ENCODE peak calls at places on chromosomes 12 and 14, in four cellular contexts. One of them, this sample, is unnamed.

GRCh38 chr14:100903672-100904185 is at the start of gene RTL1:
- DNase-seq in B cell: peak; percentile 8
- DNase-seq in lower leg skin: no peak
- DNase-seq in WTC11: no peak
- DNase-seq in this sample: no peak

GRCh38 chr14:52781629-52782028 is 9.8 kb downstream of the GNPNAT1 start:
- DNase-seq in B cell: no peak
- DNase-seq in lower leg skin: no peak
- DNase-seq in WTC11: no peak
- DNase-seq in this sample: no peak

GRCh38 chr14:100304825-100305445 is 1.3 kb downstream of the SLC25A29 start:
- DNase-seq in B cell: peak; percentile 45
- DNase-seq in lower leg skin: peak; percentile 53
- DNase-seq in WTC11: peak; percentile 74
- DNase-seq in this sample: no peak

GRCh38 chr12:7345232-7345631 is 41.4 kb downstream of the ACSM4 start:
- DNase-seq in B cell: no peak
- DNase-seq in lower leg skin: no peak
- DNase-seq in WTC11: no peak
- DNase-seq in this sample: no peak

GRCh38 chr14:81385824-81386223 is 14.3 kb downstream of the STON2 start:
- DNase-seq in B cell: no peak
- DNase-seq in lower leg skin: no peak
- DNase-seq in WTC11: no peak
- DNase-seq in this sample: no peak

GRCh38 chr14:102779574-102780315 is 2.5 kb downstream of the TRAF3 start:
- DNase-seq in B cell: no peak
- DNase-seq in lower leg skin: no peak
- DNase-seq in WTC11: no peak
- DNase-seq in this sample: no peak

GRCh38 chr12:53213348-53213747 is 6.3 kb upstream of the ITGB7 start:
- DNase-seq in B cell: peak; percentile 86
- DNase-seq in lower leg skin: no peak
- DNase-seq in WTC11: peak; percentile 93
- DNase-seq in this sample: peak; percentile 88

GRCh38 chr14:103537175-103537990 is 8.4 kb downstream of the TRMT61A start:
- DNase-seq in B cell: no peak
- DNase-seq in lower leg skin: no peak
- DNase-seq in WTC11: no peak
- DNase-seq in this sample: no peak

GRCh38 chr14:24115451-24116110 is 832 bp upstream of the NRL start:
- DNase-seq in B cell: no peak
- DNase-seq in lower leg skin: no peak
- DNase-seq in WTC11: no peak
- DNase-seq in this sample: no peak

GRCh38 chr12:4910502-4911315 is 1.0 kb downstream of the KCNA1 start:
- DNase-seq in B cell: peak; percentile 66
- DNase-seq in lower leg skin: no peak
- DNase-seq in WTC11: peak; percentile 21
- DNase-seq in this sample: no peak

GRCh38 chr12:4911316-4911994 is 1.8 kb downstream of the KCNA1 start:
- DNase-seq in B cell: no peak
- DNase-seq in lower leg skin: no peak
- DNase-seq in WTC11: peak; percentile 10
- DNase-seq in this sample: no peak

GRCh38 chr12:4909397-4909733 is 340 bp upstream of the KCNA1 start:
- DNase-seq in B cell: peak; percentile 25
- DNase-seq in lower leg skin: no peak
- DNase-seq in WTC11: peak; percentile 30
- DNase-seq in this sample: peak; percentile 70

GRCh38 chr12:4909734-4910501 is at the start of gene KCNA1:
- DNase-seq in B cell: peak; percentile 58
- DNase-seq in lower leg skin: no peak
- DNase-seq in WTC11: peak; percentile 42
- DNase-seq in this sample: peak; percentile 68

GRCh38 chr12:4908694-4909396 is 860 bp upstream of the KCNA1 start:
- DNase-seq in B cell: no peak
- DNase-seq in lower leg skin: no peak
- DNase-seq in WTC11: peak; percentile 85
- DNase-seq in this sample: peak; percentile 78
- TF ChIP-seq CTCF in B cell: no peak
- TF ChIP-seq CTCF in lower leg skin: no peak
- TF ChIP-seq CTCF in WTC11: no peak
- TF ChIP-seq CTCF in this sample: peak; percentile 68

DNA sequence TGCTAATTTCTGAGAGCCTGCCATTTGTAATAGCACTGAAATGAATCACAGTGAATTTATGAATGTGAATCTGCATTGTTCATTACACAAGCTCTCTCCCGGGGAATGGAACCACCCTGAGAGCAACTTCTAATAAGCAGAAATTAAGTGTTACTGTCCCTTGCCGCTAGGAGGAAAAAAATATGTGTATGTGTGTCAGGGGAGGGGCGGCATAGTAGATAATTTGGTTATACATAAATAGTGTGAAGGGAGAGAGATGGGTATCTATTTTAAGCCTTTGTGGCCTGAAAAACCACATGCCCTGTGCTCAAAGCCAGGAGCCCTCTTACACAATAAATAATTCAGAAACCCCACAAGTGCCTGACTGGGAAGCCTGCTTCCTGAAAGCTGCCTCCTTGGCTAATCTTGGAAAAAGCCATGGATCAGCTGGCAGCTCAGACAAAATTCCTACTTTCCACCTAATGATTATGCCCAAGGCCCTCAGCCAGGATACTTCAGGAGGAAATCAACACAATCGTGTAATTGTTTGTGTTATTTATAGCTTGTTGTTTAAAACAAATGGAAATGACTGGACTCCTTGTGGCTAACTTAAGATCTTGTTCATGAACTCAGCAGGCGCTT is 366.2 kb upstream of the KITLG start:
- DNase-seq in B cell: no peak
- DNase-seq in lower leg skin: peak; percentile 26
- DNase-seq in WTC11: no peak
- DNase-seq in this sample: no peak
- TF ChIP-seq CTCF in B cell: no peak
- TF ChIP-seq CTCF in lower leg skin: no peak
- TF ChIP-seq CTCF in WTC11: no peak
- TF ChIP-seq CTCF in this sample: no peak

GRCh38 chr12:47306130-47306529 is 226.4 kb upstream of the AMIGO2 start:
- DNase-seq in B cell: no peak
- DNase-seq in lower leg skin: no peak
- DNase-seq in WTC11: no peak
- DNase-seq in this sample: no peak

GRCh38 chr12:47305464-47305863 is 225.7 kb upstream of the AMIGO2 start:
- DNase-seq in B cell: no peak
- DNase-seq in lower leg skin: no peak
- DNase-seq in WTC11: no peak
- DNase-seq in this sample: no peak

GRCh38 chr12:47311011-47311410 is 231.3 kb upstream of the AMIGO2 start:
- DNase-seq in B cell: no peak
- DNase-seq in lower leg skin: no peak
- DNase-seq in WTC11: no peak
- DNase-seq in this sample: no peak

GRCh38 chr12:47308672-47309071 is 228.9 kb upstream of the AMIGO2 start:
- DNase-seq in B cell: no peak
- DNase-seq in lower leg skin: no peak
- DNase-seq in WTC11: no peak
- DNase-seq in this sample: no peak

DNA sequence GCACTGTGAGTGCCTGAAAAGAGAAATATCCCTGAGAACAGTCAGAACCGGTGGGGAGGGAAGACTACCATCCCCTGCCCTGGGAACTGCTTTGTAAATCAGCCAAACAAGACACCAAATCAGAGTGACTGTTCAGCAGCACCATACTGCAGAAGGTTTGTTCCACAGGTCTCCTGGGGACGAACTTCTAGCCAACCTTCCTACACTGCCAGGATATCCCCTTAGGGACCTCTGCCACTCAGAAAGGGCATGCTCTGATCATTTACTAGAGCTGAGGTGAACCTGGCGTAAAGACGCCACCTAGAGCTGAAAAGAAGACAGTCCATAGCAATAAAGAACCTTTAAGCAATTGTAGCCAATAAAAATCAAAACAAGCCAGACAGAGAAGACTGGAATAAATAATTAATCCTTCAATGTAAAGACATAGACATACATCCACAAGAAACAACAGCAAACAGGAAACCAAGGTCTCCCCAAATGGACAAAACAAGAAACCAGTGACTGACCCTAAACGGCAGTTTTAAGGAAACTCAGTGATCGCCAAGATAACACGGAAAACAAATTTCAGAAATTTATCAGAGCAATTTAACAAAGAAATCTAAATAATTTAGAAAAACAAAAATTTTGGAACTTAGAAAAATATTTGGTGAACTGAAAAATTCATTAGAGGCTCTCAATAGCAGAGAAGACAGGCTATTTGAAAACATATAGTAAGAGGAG is 228.1 kb upstream of the AMIGO2 start:
- DNase-seq in B cell: peak; percentile 65
- DNase-seq in lower leg skin: no peak
- DNase-seq in WTC11: peak; percentile 36
- DNase-seq in this sample: no peak
- TF ChIP-seq CTCF in B cell: peak; percentile 76
- TF ChIP-seq CTCF in lower leg skin: no peak
- TF ChIP-seq CTCF in WTC11: peak; percentile 43
- TF ChIP-seq CTCF in this sample: peak; percentile 73

GRCh38 chr14:61107896-61108295 is 126.9 kb downstream of the SLC38A6 start:
- DNase-seq in B cell: no peak
- DNase-seq in lower leg skin: no peak
- DNase-seq in WTC11: no peak
- DNase-seq in this sample: no peak

GRCh38 chr14:61108742-61109141 is 127.7 kb downstream of the SLC38A6 start:
- DNase-seq in B cell: no peak
- DNase-seq in lower leg skin: no peak
- DNase-seq in WTC11: no peak
- DNase-seq in this sample: no peak

GRCh38 chr14:61104358-61104757 is 123.3 kb downstream of the SLC38A6 start:
- DNase-seq in B cell: no peak
- DNase-seq in lower leg skin: no peak
- DNase-seq in WTC11: no peak
- DNase-seq in this sample: no peak

GRCh38 chr14:61107148-61107641 is 126.2 kb downstream of the SLC38A6 start:
- DNase-seq in B cell: no peak
- DNase-seq in lower leg skin: no peak
- DNase-seq in WTC11: no peak
- DNase-seq in this sample: peak; percentile 54

GRCh38 chr14:61106627-61107147 is 125.6 kb downstream of the SLC38A6 start:
- DNase-seq in B cell: no peak
- DNase-seq in lower leg skin: no peak
- DNase-seq in WTC11: no peak
- DNase-seq in this sample: peak; percentile 20
- TF ChIP-seq CTCF in B cell: no peak
- TF ChIP-seq CTCF in lower leg skin: no peak
- TF ChIP-seq CTCF in WTC11: peak; percentile 30
- TF ChIP-seq CTCF in this sample: peak; percentile 33

GRCh38 chr14:87524011-87524410 is 469.0 kb downstream of the GALC start:
- DNase-seq in B cell: no peak
- DNase-seq in lower leg skin: no peak
- DNase-seq in WTC11: no peak
- DNase-seq in this sample: no peak

GRCh38 chr14:87522575-87522974 is 470.4 kb downstream of the GALC start:
- DNase-seq in B cell: no peak
- DNase-seq in lower leg skin: no peak
- DNase-seq in WTC11: peak; percentile 57
- DNase-seq in this sample: no peak
- TF ChIP-seq CTCF in B cell: no peak
- TF ChIP-seq CTCF in lower leg skin: no peak
- TF ChIP-seq CTCF in WTC11: no peak
- TF ChIP-seq CTCF in this sample: no peak

GRCh38 chr14:26175659-26176058 is 422.2 kb downstream of the NOVA1 start:
- DNase-seq in B cell: no peak
- DNase-seq in lower leg skin: no peak
- DNase-seq in WTC11: no peak
- DNase-seq in this sample: no peak
- TF ChIP-seq CTCF in B cell: no peak
- TF ChIP-seq CTCF in lower leg skin: no peak
- TF ChIP-seq CTCF in WTC11: no peak
- TF ChIP-seq CTCF in this sample: no peak